ENCODE peak calls at places on chromosome 5, in six cellular contexts. F is EL, G is H4, O is HTR-8/SVneo, J is NCI-H524, N is hepatocyte. C is an unnamed sample.

GRCh38 chr5:14268738-14269137 is 125.6 kb downstream of the TRIO start:
- DNase-seq in O (no peak), N (no peak), G (peak; percentile 35), F (no peak), J (peak; percentile 18), C (no peak)

GRCh38 chr5:133531634-133532033 is 80.7 kb downstream of the FSTL4 start:
- DNase-seq in J (no peak), F (peak; percentile 27), N (no peak), G (no peak), O (no peak), C (no peak)

GRCh38 chr5:60185230-60186104 is 291.9 kb upstream of the PDE4D start:
- DNase-seq in N (no peak), O (no peak), J (no peak), F (peak; percentile 4), G (peak; percentile 63), C (no peak)

GRCh38 chr5:32029291-32029690 is 144.8 kb downstream of the GOLPH3 start:
- DNase-seq in G (no peak), O (no peak), F (peak; percentile 57), J (no peak), N (peak; percentile 42), C (no peak)

GRCh38 chr5:140357731-140358093 is 2.3 kb upstream of the SLC4A9 start:
- DNase-seq in O (peak; percentile 90), G (peak; percentile 76), N (peak; percentile 93), F (peak; percentile 89), J (peak; percentile 59), C (peak; percentile 78)

GRCh38 chr5:34480810-34481528 is 175.2 kb upstream of the RAI14 start:
- DNase-seq in F (no peak), G (no peak), J (no peak), O (no peak), N (no peak), C (no peak)

GRCh38 chr5:147369742-147370374 is 135.0 kb downstream of the STK32A start:
- DNase-seq in G (no peak), J (peak; percentile 2), N (no peak), O (peak; percentile 14), F (no peak), C (peak; percentile 47)

GRCh38 chr5:174071484-174071883 is 26.0 kb downstream of the NSG2 start:
- DNase-seq in G (no peak), J (no peak), O (no peak), N (no peak), F (no peak), C (no peak)

GRCh38 chr5:73296772-73297171 is 123.8 kb downstream of the TMEM174 start:
- DNase-seq in O (no peak), G (peak; percentile 72), N (no peak), F (peak; percentile 80), J (no peak), C (no peak)

GRCh38 chr5:395156-395920 is 47.6 kb upstream of the EXOC3 start:
- DNase-seq in F (peak; percentile 94), N (peak; percentile 68), G (no peak), J (no peak), O (peak; percentile 80), C (no peak)

GRCh38 chr5:147307170-147307569 is 72.3 kb downstream of the STK32A start:
- DNase-seq in J (no peak), G (no peak), N (no peak), F (no peak), O (no peak), C (no peak)

GRCh38 chr5:16660982-16661381 is 44.2 kb upstream of the RETREG1 start:
- DNase-seq in F (no peak), G (no peak), J (no peak), N (no peak), O (no peak), C (no peak)

GRCh38 chr5:37120270-37120669 is 128.9 kb downstream of the CPLANE1 start:
- DNase-seq in N (no peak), J (no peak), G (no peak), F (no peak), O (no peak), C (no peak)

GRCh38 chr5:72074238-72074637 is 33.0 kb upstream of the MAP1B start:
- DNase-seq in J (peak; percentile 45), F (no peak), O (no peak), N (no peak), G (no peak), C (no peak)

GRCh38 chr5:142924135-142924883 is 154.1 kb downstream of the ARHGAP26 start:
- DNase-seq in J (no peak), N (no peak), G (peak; percentile 37), F (no peak), O (no peak), C (peak; percentile 8)

C was measured in NCI-H1694 treated with DMSO at 0.1 percent for 48 hours.